ENCODE peak calls at places on chromosome 3, in nine cellular contexts. X is Calu3; W is SJSA1; P is pancreas; U is DMS79; B is CD8-positive, alpha-beta memory T cell; Z is T-helper 9 cell; O is naive thymus-derived CD4-positive, alpha-beta T cell; H is posterior vena cava. A is an unnamed sample.

GRCh38 chr3:33889394-33890039 is 91.1 kb downstream of the PDCD6IP start:
- DNase-seq in O (no peak), H (no peak), P (no peak), Z (no peak), W (no peak), X (no peak), U (no peak), B (no peak), A (no peak)

GRCh38 chr3:196611761-196612483 is 27.6 kb upstream of the NRROS start:
- DNase-seq in U (no peak), W (no peak), B (no peak), X (no peak), H (no peak), P (no peak), Z (no peak), O (no peak), A (no peak)

GRCh38 chr3:119205685-119206084 is 32.3 kb downstream of the UPK1B start:
- DNase-seq in H (no peak), Z (no peak), X (no peak), U (no peak), P (no peak), W (no peak), O (no peak), B (no peak), A (no peak)

GRCh38 chr3:98612996-98613517 is 19.6 kb upstream of the CPOX start:
- DNase-seq in X (no peak), B (no peak), H (no peak), U (no peak), W (no peak), P (no peak), O (no peak), Z (no peak), A (peak; percentile 46)

GRCh38 chr3:177195242-177195940 is 1.9 kb downstream of the TBL1XR1 start:
- DNase-seq in X (peak; percentile 64), U (no peak), W (peak; percentile 23), O (peak; percentile 18), H (no peak), P (no peak), Z (no peak), B (no peak), A (peak; percentile 44)

GRCh38 chr3:100899440-100900091 is 93.7 kb downstream of the ABI3BP start:
- DNase-seq in H (no peak), U (no peak), O (no peak), P (no peak), B (no peak), W (no peak), X (no peak), Z (no peak), A (no peak)

GRCh38 chr3:130896101-130896500 is 2.2 kb downstream of the ATP2C1 start:
- DNase-seq in P (no peak), U (no peak), W (no peak), X (no peak), H (no peak), O (peak; percentile 12), Z (no peak), B (no peak), A (no peak)

GRCh38 chr3:89172150-89172549 is 64.7 kb downstream of the EPHA3 start:
- DNase-seq in P (no peak), B (no peak), U (no peak), Z (no peak), H (no peak), X (no peak), O (no peak), W (no peak), A (no peak)

GRCh38 chr3:40317061-40317676 is 7.7 kb downstream of the EIF1B start:
- DNase-seq in P (no peak), U (no peak), H (no peak), B (peak; percentile 20), O (peak; percentile 51), Z (peak; percentile 10), W (no peak), X (peak; percentile 35), A (no peak)

GRCh38 chr3:178434206-178434805 is 101.9 kb upstream of the KCNMB2 start:
- DNase-seq in W (no peak), Z (no peak), B (no peak), O (no peak), U (no peak), P (no peak), H (no peak), X (no peak), A (no peak)

GRCh38 chr3:17032407-17033034 is 147.8 kb downstream of the PLCL2 start:
- DNase-seq in H (no peak), W (peak; percentile 29), X (peak; percentile 19), B (no peak), O (no peak), P (no peak), U (no peak), Z (no peak), A (no peak)

GRCh38 chr3:47283193-47283537 is 421 bp downstream of the KLHL18 start:
- DNase-seq in P (peak; percentile 63), H (no peak), O (no peak), U (no peak), X (peak; percentile 19), B (no peak), Z (peak; percentile 22), W (no peak), A (no peak)

GRCh38 chr3:179018808-179019207 is 52.8 kb downstream of the ZMAT3 start:
- DNase-seq in Z (no peak), W (no peak), B (no peak), U (no peak), H (no peak), O (no peak), P (no peak), X (no peak), A (no peak)

GRCh38 chr3:139238281-139239030 is 105.4 kb upstream of the MRPS22 start:
- DNase-seq in B (no peak), W (peak; percentile 5), P (no peak), H (no peak), U (no peak), Z (no peak), O (no peak), X (no peak), A (no peak)

GRCh38 chr3:23888617-23889228 is 28.1 kb downstream of the NKIRAS1 start:
- DNase-seq in H (no peak), U (no peak), W (peak; percentile 25), P (no peak), Z (no peak), O (no peak), X (peak; percentile 25), B (no peak), A (no peak)

GRCh38 chr3:19012846-19013245 is 135.5 kb upstream of the KCNH8 start:
- DNase-seq in O (no peak), W (no peak), Z (no peak), B (no peak), P (no peak), X (no peak), H (no peak), U (no peak), A (no peak)

GRCh38 chr3:156772588-156773206 is 53.5 kb upstream of the LEKR1 start:
- DNase-seq in X (peak; percentile 42), O (no peak), W (no peak), U (no peak), Z (no peak), H (no peak), B (no peak), P (no peak), A (no peak)

GRCh38 chr3:170632780-170633179 is 46.9 kb upstream of the SLC7A14 start:
- DNase-seq in H (no peak), B (no peak), P (no peak), O (no peak), U (peak; percentile 81), X (no peak), Z (no peak), W (peak; percentile 3), A (no peak)

GRCh38 chr3:182763896-182764295 is 29.4 kb upstream of the ATP11B start:
- DNase-seq in X (no peak), B (no peak), H (no peak), U (no peak), P (no peak), W (no peak), Z (no peak), O (no peak), A (no peak)

GRCh38 chr3:22245122-22245521 is 494.1 kb upstream of the ZNF385D start:
- DNase-seq in U (no peak), O (no peak), B (no peak), P (no peak), W (no peak), X (no peak), H (no peak), Z (no peak), A (no peak)

GRCh38 chr3:125271127-125271526 is 58.6 kb upstream of the SLC12A8 start:
- DNase-seq in X (no peak), H (no peak), P (no peak), W (no peak), U (no peak), Z (no peak), O (no peak), B (no peak), A (no peak)

GRCh38 chr3:58342676-58343075 is 10.0 kb downstream of the PXK start:
- DNase-seq in O (no peak), Z (no peak), U (no peak), H (no peak), P (no peak), W (no peak), X (no peak), B (no peak), A (peak; percentile 58)

GRCh38 chr3:100634493-100635272 is 25.3 kb downstream of the ADGRG7 start:
- DNase-seq in B (no peak), P (peak; percentile 65), H (peak; percentile 83), W (no peak), X (peak; percentile 83), Z (no peak), U (no peak), O (no peak), A (no peak)

GRCh38 chr3:69842789-69843188 is 103.5 kb downstream of the MITF start:
- DNase-seq in H (no peak), B (no peak), X (no peak), W (no peak), U (no peak), P (no peak), Z (no peak), O (no peak), A (no peak)

GRCh38 chr3:156356537-156357363 is 198.2 kb downstream of the SSR3 start:
- DNase-seq in W (no peak), B (no peak), P (no peak), H (no peak), Z (no peak), U (no peak), X (no peak), O (no peak), A (no peak)

A was measured in Peyer's patch.